ENCODE peak calls at places on chromosomes 13 and 19, in five cellular contexts. D is MG63, P is C1 segment of cervical spinal cord, K is EL, S is putamen. Q is an unnamed sample.

GRCh38 chr19:12784394-12784870 is 6.9 kb upstream of the JUNB start:
- DNase-seq in D (no peak), P (peak; percentile 32), K (no peak), S (no peak), Q (no peak)

GRCh38 chr19:2394054-2394668 is 33.2 kb downstream of the TIMM13 start:
- DNase-seq in D (no peak), P (no peak), K (no peak), S (peak; percentile 36), Q (no peak)

GRCh38 chr19:18297308-18297707 is 15.9 kb upstream of the JUND start:
- DNase-seq in D (no peak), P (no peak), K (peak; percentile 52), S (no peak), Q (no peak)

GRCh38 chr19:15635016-15635805 is 5.5 kb upstream of the CYP4F3 start:
- DNase-seq in D (no peak), P (no peak), K (no peak), S (no peak), Q (no peak)

GRCh38 chr13:63840551-63841421 is 2425.1 kb upstream of the PCDH20 start:
- DNase-seq in D (no peak), P (no peak), K (no peak), S (no peak), Q (no peak)

GRCh38 chr19:35755550-35756371 is 1.1 kb downstream of the HSPB6 start:
- DNase-seq in D (no peak), P (no peak), K (peak; percentile 67), S (no peak), Q (no peak)

GRCh38 chr13:112680741-112681360 is 9.0 kb upstream of the ATP11A start:
- DNase-seq in D (no peak), P (no peak), K (no peak), S (no peak), Q (no peak)

GRCh38 chr13:57314897-57315520 is 148.0 kb downstream of the PRR20E start:
- DNase-seq in D (no peak), P (no peak), K (no peak), S (peak; percentile 13), Q (no peak)

GRCh38 chr19:10706990-10707389 is 5.8 kb downstream of the QTRT1 start:
- DNase-seq in D (no peak), P (no peak), K (no peak), S (no peak), Q (no peak)

GRCh38 chr19:12828494-12828893 is 5.9 kb downstream of the RTBDN start:
- DNase-seq in D (peak; percentile 64), P (no peak), K (peak; percentile 61), S (no peak), Q (no peak)

GRCh38 chr13:80359459-80360297 is 18.8 kb upstream of the SPRY2 start:
- DNase-seq in D (no peak), P (no peak), K (no peak), S (no peak), Q (no peak)

GRCh38 chr13:42992585-42993122 is 613 bp upstream of the EPSTI1 start:
- DNase-seq in D (no peak), P (no peak), K (no peak), S (no peak), Q (no peak)

GRCh38 chr13:80463673-80464352 is 122.9 kb upstream of the SPRY2 start:
- DNase-seq in D (no peak), P (no peak), K (no peak), S (no peak), Q (no peak)

GRCh38 chr13:46571941-46572340 is 19.0 kb downstream of the LRCH1 start:
- DNase-seq in D (no peak), P (no peak), K (no peak), S (no peak), Q (no peak)

GRCh38 chr13:95445116-95445515 is 107.4 kb upstream of the CLDN10 start:
- DNase-seq in D (no peak), P (no peak), K (no peak), S (no peak), Q (no peak)

GRCh38 chr13:72648513-72649065 is 78.8 kb downstream of the MZT1 start:
- DNase-seq in D (no peak), P (no peak), K (no peak), S (no peak), Q (no peak)

GRCh38 chr13:36028359-36028758 is 102.8 kb downstream of the DCLK1 start:
- DNase-seq in D (no peak), P (no peak), K (no peak), S (no peak), Q (no peak)

GRCh38 chr13:113233101-113233500 is 23.7 kb downstream of the CUL4A start:
- DNase-seq in D (no peak), P (no peak), K (no peak), S (no peak), Q (no peak)

Q was measured in type B pancreatic cell.